ENCODE peak calls at places on chromosomes 11 and 22, in ten cellular contexts. One of them, this sample, is unnamed.

GRCh38 chr11:67272327-67273259 is 6.3 kb downstream of the GRK2 start:
- DNase-seq in cardiac muscle cell: no peak
- DNase-seq in anterior cingulate cortex: no peak
- DNase-seq in CD8-positive, alpha-beta T cell: no peak
- DNase-seq in T-helper 1 cell: peak
- DNase-seq in naive thymus-derived CD8-positive, alpha-beta T cell: no peak
- DNase-seq in activated CD4-positive, alpha-beta T cell treated with anti-CD3 and anti-CD28 coated beads, Interleukin-2, amount 50 U/mL, for 1 hour: no peak
- DNase-seq in endodermal cell: no peak
- DNase-seq in GM23338: no peak
- DNase-seq in pancreas: no peak
- DNase-seq in this sample: no peak

GRCh38 chr11:9880657-9881056 is 216.8 kb downstream of the SWAP70 start:
- DNase-seq in GM23338: no peak
- DNase-seq in activated CD4-positive, alpha-beta T cell treated with anti-CD3 and anti-CD28 coated beads, Interleukin-2, amount 50 U/mL, for 1 hour: no peak
- DNase-seq in endodermal cell: no peak
- DNase-seq in cardiac muscle cell: no peak
- DNase-seq in naive thymus-derived CD8-positive, alpha-beta T cell: no peak
- DNase-seq in CD8-positive, alpha-beta T cell: no peak
- DNase-seq in pancreas: no peak
- DNase-seq in T-helper 1 cell: no peak
- DNase-seq in anterior cingulate cortex: no peak
- DNase-seq in this sample: no peak

GRCh38 chr11:117933930-117934329 is 4.7 kb upstream of the TMPRSS13 start:
- DNase-seq in anterior cingulate cortex: no peak
- DNase-seq in activated CD4-positive, alpha-beta T cell treated with anti-CD3 and anti-CD28 coated beads, Interleukin-2, amount 50 U/mL, for 1 hour: no peak
- DNase-seq in endodermal cell: peak
- DNase-seq in naive thymus-derived CD8-positive, alpha-beta T cell: no peak
- DNase-seq in GM23338: peak
- DNase-seq in T-helper 1 cell: no peak
- DNase-seq in pancreas: no peak
- DNase-seq in cardiac muscle cell: no peak
- DNase-seq in CD8-positive, alpha-beta T cell: no peak
- DNase-seq in this sample: no peak

GRCh38 chr22:50670914-50671538 is 1.6 kb upstream of the SHANK3 start:
- DNase-seq in cardiac muscle cell: no peak
- DNase-seq in anterior cingulate cortex: no peak
- DNase-seq in GM23338: no peak
- DNase-seq in endodermal cell: peak
- DNase-seq in pancreas: no peak
- DNase-seq in naive thymus-derived CD8-positive, alpha-beta T cell: no peak
- DNase-seq in activated CD4-positive, alpha-beta T cell treated with anti-CD3 and anti-CD28 coated beads, Interleukin-2, amount 50 U/mL, for 1 hour: no peak
- DNase-seq in T-helper 1 cell: no peak
- DNase-seq in CD8-positive, alpha-beta T cell: no peak
- DNase-seq in this sample: no peak

GRCh38 chr11:324131-324530 is 3.5 kb upstream of the IFITM3 start:
- DNase-seq in T-helper 1 cell: no peak
- DNase-seq in pancreas: no peak
- DNase-seq in endodermal cell: peak
- DNase-seq in GM23338: no peak
- DNase-seq in activated CD4-positive, alpha-beta T cell treated with anti-CD3 and anti-CD28 coated beads, Interleukin-2, amount 50 U/mL, for 1 hour: no peak
- DNase-seq in anterior cingulate cortex: no peak
- DNase-seq in cardiac muscle cell: no peak
- DNase-seq in naive thymus-derived CD8-positive, alpha-beta T cell: no peak
- DNase-seq in CD8-positive, alpha-beta T cell: no peak
- DNase-seq in this sample: no peak

GRCh38 chr11:11592146-11592684 is 29.6 kb downstream of the GALNT18 start:
- DNase-seq in endodermal cell: no peak
- DNase-seq in GM23338: no peak
- DNase-seq in cardiac muscle cell: no peak
- DNase-seq in CD8-positive, alpha-beta T cell: no peak
- DNase-seq in anterior cingulate cortex: no peak
- DNase-seq in T-helper 1 cell: no peak
- DNase-seq in activated CD4-positive, alpha-beta T cell treated with anti-CD3 and anti-CD28 coated beads, Interleukin-2, amount 50 U/mL, for 1 hour: no peak
- DNase-seq in naive thymus-derived CD8-positive, alpha-beta T cell: no peak
- DNase-seq in pancreas: no peak
- DNase-seq in this sample: no peak

GRCh38 chr11:7673724-7674434 is 579 bp upstream of the CYB5R2 start:
- DNase-seq in pancreas: no peak
- DNase-seq in naive thymus-derived CD8-positive, alpha-beta T cell: no peak
- DNase-seq in CD8-positive, alpha-beta T cell: no peak
- DNase-seq in T-helper 1 cell: no peak
- DNase-seq in activated CD4-positive, alpha-beta T cell treated with anti-CD3 and anti-CD28 coated beads, Interleukin-2, amount 50 U/mL, for 1 hour: no peak
- DNase-seq in cardiac muscle cell: peak
- DNase-seq in anterior cingulate cortex: no peak
- DNase-seq in GM23338: peak
- DNase-seq in endodermal cell: peak
- DNase-seq in this sample: no peak

GRCh38 chr11:119779195-119780071 is 50.4 kb upstream of the NECTIN1 start:
- DNase-seq in naive thymus-derived CD8-positive, alpha-beta T cell: no peak
- DNase-seq in activated CD4-positive, alpha-beta T cell treated with anti-CD3 and anti-CD28 coated beads, Interleukin-2, amount 50 U/mL, for 1 hour: no peak
- DNase-seq in GM23338: no peak
- DNase-seq in cardiac muscle cell: peak
- DNase-seq in CD8-positive, alpha-beta T cell: no peak
- DNase-seq in pancreas: no peak
- DNase-seq in endodermal cell: no peak
- DNase-seq in anterior cingulate cortex: no peak
- DNase-seq in T-helper 1 cell: no peak
- DNase-seq in this sample: no peak

GRCh38 chr22:50192056-50192824 is 6.5 kb downstream of the TRABD start:
- DNase-seq in activated CD4-positive, alpha-beta T cell treated with anti-CD3 and anti-CD28 coated beads, Interleukin-2, amount 50 U/mL, for 1 hour: no peak
- DNase-seq in T-helper 1 cell: no peak
- DNase-seq in naive thymus-derived CD8-positive, alpha-beta T cell: no peak
- DNase-seq in GM23338: no peak
- DNase-seq in pancreas: peak
- DNase-seq in CD8-positive, alpha-beta T cell: no peak
- DNase-seq in cardiac muscle cell: no peak
- DNase-seq in endodermal cell: no peak
- DNase-seq in anterior cingulate cortex: no peak
- DNase-seq in this sample: no peak

GRCh38 chr11:108601150-108601549 is 7.6 kb upstream of the EXPH5 start:
- DNase-seq in CD8-positive, alpha-beta T cell: no peak
- DNase-seq in cardiac muscle cell: no peak
- DNase-seq in activated CD4-positive, alpha-beta T cell treated with anti-CD3 and anti-CD28 coated beads, Interleukin-2, amount 50 U/mL, for 1 hour: no peak
- DNase-seq in anterior cingulate cortex: no peak
- DNase-seq in naive thymus-derived CD8-positive, alpha-beta T cell: no peak
- DNase-seq in endodermal cell: no peak
- DNase-seq in T-helper 1 cell: no peak
- DNase-seq in GM23338: no peak
- DNase-seq in pancreas: no peak
- DNase-seq in this sample: no peak

GRCh38 chr11:65381721-65382035 is 768 bp downstream of the SLC25A45 start:
- DNase-seq in CD8-positive, alpha-beta T cell: no peak
- DNase-seq in anterior cingulate cortex: no peak
- DNase-seq in T-helper 1 cell: no peak
- DNase-seq in GM23338: no peak
- DNase-seq in activated CD4-positive, alpha-beta T cell treated with anti-CD3 and anti-CD28 coated beads, Interleukin-2, amount 50 U/mL, for 1 hour: peak
- DNase-seq in cardiac muscle cell: no peak
- DNase-seq in naive thymus-derived CD8-positive, alpha-beta T cell: no peak
- DNase-seq in pancreas: no peak
- DNase-seq in endodermal cell: peak
- DNase-seq in this sample: no peak

GRCh38 chr11:93524173-93524536 is 19.0 kb downstream of the SMCO4 start:
- DNase-seq in GM23338: no peak
- DNase-seq in anterior cingulate cortex: no peak
- DNase-seq in T-helper 1 cell: no peak
- DNase-seq in naive thymus-derived CD8-positive, alpha-beta T cell: no peak
- DNase-seq in endodermal cell: no peak
- DNase-seq in activated CD4-positive, alpha-beta T cell treated with anti-CD3 and anti-CD28 coated beads, Interleukin-2, amount 50 U/mL, for 1 hour: no peak
- DNase-seq in pancreas: no peak
- DNase-seq in cardiac muscle cell: no peak
- DNase-seq in CD8-positive, alpha-beta T cell: no peak
- DNase-seq in this sample: no peak

GRCh38 chr11:47566166-47566546 is 757 bp downstream of the PTPMT1 start:
- DNase-seq in T-helper 1 cell: no peak
- DNase-seq in pancreas: no peak
- DNase-seq in anterior cingulate cortex: no peak
- DNase-seq in endodermal cell: no peak
- DNase-seq in naive thymus-derived CD8-positive, alpha-beta T cell: no peak
- DNase-seq in GM23338: no peak
- DNase-seq in CD8-positive, alpha-beta T cell: no peak
- DNase-seq in cardiac muscle cell: no peak
- DNase-seq in activated CD4-positive, alpha-beta T cell treated with anti-CD3 and anti-CD28 coated beads, Interleukin-2, amount 50 U/mL, for 1 hour: peak
- DNase-seq in this sample: no peak

GRCh38 chr22:24555496-24556253 is at the start of gene SNRPD3:
- DNase-seq in naive thymus-derived CD8-positive, alpha-beta T cell: peak
- DNase-seq in pancreas: peak
- DNase-seq in anterior cingulate cortex: peak
- DNase-seq in T-helper 1 cell: peak
- DNase-seq in CD8-positive, alpha-beta T cell: peak
- DNase-seq in activated CD4-positive, alpha-beta T cell treated with anti-CD3 and anti-CD28 coated beads, Interleukin-2, amount 50 U/mL, for 1 hour: peak
- DNase-seq in GM23338: peak
- DNase-seq in endodermal cell: peak
- DNase-seq in cardiac muscle cell: peak
- DNase-seq in this sample: peak

GRCh38 chr11:131999955-132000354 is 629.5 kb downstream of the NTM start:
- DNase-seq in CD8-positive, alpha-beta T cell: no peak
- DNase-seq in anterior cingulate cortex: no peak
- DNase-seq in GM23338: no peak
- DNase-seq in naive thymus-derived CD8-positive, alpha-beta T cell: no peak
- DNase-seq in activated CD4-positive, alpha-beta T cell treated with anti-CD3 and anti-CD28 coated beads, Interleukin-2, amount 50 U/mL, for 1 hour: no peak
- DNase-seq in cardiac muscle cell: no peak
- DNase-seq in endodermal cell: no peak
- DNase-seq in T-helper 1 cell: no peak
- DNase-seq in pancreas: no peak
- DNase-seq in this sample: no peak

GRCh38 chr11:119859684-119860083 is 130.7 kb upstream of the NECTIN1 start:
- DNase-seq in pancreas: no peak
- DNase-seq in CD8-positive, alpha-beta T cell: no peak
- DNase-seq in anterior cingulate cortex: no peak
- DNase-seq in T-helper 1 cell: no peak
- DNase-seq in activated CD4-positive, alpha-beta T cell treated with anti-CD3 and anti-CD28 coated beads, Interleukin-2, amount 50 U/mL, for 1 hour: no peak
- DNase-seq in endodermal cell: no peak
- DNase-seq in naive thymus-derived CD8-positive, alpha-beta T cell: no peak
- DNase-seq in cardiac muscle cell: no peak
- DNase-seq in GM23338: no peak
- DNase-seq in this sample: no peak

GRCh38 chr22:39396156-39396796 is 3.3 kb upstream of the TAB1 start:
- DNase-seq in endodermal cell: no peak
- DNase-seq in naive thymus-derived CD8-positive, alpha-beta T cell: no peak
- DNase-seq in pancreas: no peak
- DNase-seq in CD8-positive, alpha-beta T cell: no peak
- DNase-seq in cardiac muscle cell: no peak
- DNase-seq in anterior cingulate cortex: no peak
- DNase-seq in activated CD4-positive, alpha-beta T cell treated with anti-CD3 and anti-CD28 coated beads, Interleukin-2, amount 50 U/mL, for 1 hour: no peak
- DNase-seq in GM23338: no peak
- DNase-seq in T-helper 1 cell: no peak
- DNase-seq in this sample: no peak

GRCh38 chr11:66581261-66581660 is 11.6 kb downstream of the CCDC87 start:
- DNase-seq in activated CD4-positive, alpha-beta T cell treated with anti-CD3 and anti-CD28 coated beads, Interleukin-2, amount 50 U/mL, for 1 hour: no peak
- DNase-seq in pancreas: no peak
- DNase-seq in endodermal cell: no peak
- DNase-seq in GM23338: no peak
- DNase-seq in CD8-positive, alpha-beta T cell: no peak
- DNase-seq in T-helper 1 cell: no peak
- DNase-seq in cardiac muscle cell: no peak
- DNase-seq in anterior cingulate cortex: no peak
- DNase-seq in naive thymus-derived CD8-positive, alpha-beta T cell: no peak
- DNase-seq in this sample: no peak

GRCh38 chr22:45510376-45511232 is 7.9 kb downstream of the FBLN1 start:
- DNase-seq in endodermal cell: no peak
- DNase-seq in anterior cingulate cortex: no peak
- DNase-seq in naive thymus-derived CD8-positive, alpha-beta T cell: no peak
- DNase-seq in T-helper 1 cell: no peak
- DNase-seq in activated CD4-positive, alpha-beta T cell treated with anti-CD3 and anti-CD28 coated beads, Interleukin-2, amount 50 U/mL, for 1 hour: no peak
- DNase-seq in cardiac muscle cell: no peak
- DNase-seq in pancreas: no peak
- DNase-seq in CD8-positive, alpha-beta T cell: no peak
- DNase-seq in GM23338: no peak
- DNase-seq in this sample: no peak

GRCh38 chr11:96448225-96448624 is 58.4 kb downstream of the JRKL start:
- DNase-seq in CD8-positive, alpha-beta T cell: no peak
- DNase-seq in cardiac muscle cell: peak
- DNase-seq in pancreas: no peak
- DNase-seq in naive thymus-derived CD8-positive, alpha-beta T cell: no peak
- DNase-seq in anterior cingulate cortex: no peak
- DNase-seq in GM23338: no peak
- DNase-seq in endodermal cell: no peak
- DNase-seq in activated CD4-positive, alpha-beta T cell treated with anti-CD3 and anti-CD28 coated beads, Interleukin-2, amount 50 U/mL, for 1 hour: no peak
- DNase-seq in T-helper 1 cell: no peak
- DNase-seq in this sample: no peak

GRCh38 chr11:35629914-35630313 is 11.7 kb downstream of the FJX1 start:
- DNase-seq in naive thymus-derived CD8-positive, alpha-beta T cell: no peak
- DNase-seq in endodermal cell: no peak
- DNase-seq in activated CD4-positive, alpha-beta T cell treated with anti-CD3 and anti-CD28 coated beads, Interleukin-2, amount 50 U/mL, for 1 hour: no peak
- DNase-seq in anterior cingulate cortex: no peak
- DNase-seq in pancreas: no peak
- DNase-seq in T-helper 1 cell: no peak
- DNase-seq in GM23338: no peak
- DNase-seq in CD8-positive, alpha-beta T cell: no peak
- DNase-seq in cardiac muscle cell: no peak
- DNase-seq in this sample: no peak

GRCh38 chr11:3058753-3059664 is 1.8 kb upstream of the CARS1 start:
- DNase-seq in CD8-positive, alpha-beta T cell: no peak
- DNase-seq in cardiac muscle cell: no peak
- DNase-seq in naive thymus-derived CD8-positive, alpha-beta T cell: no peak
- DNase-seq in endodermal cell: peak
- DNase-seq in activated CD4-positive, alpha-beta T cell treated with anti-CD3 and anti-CD28 coated beads, Interleukin-2, amount 50 U/mL, for 1 hour: no peak
- DNase-seq in pancreas: no peak
- DNase-seq in T-helper 1 cell: no peak
- DNase-seq in anterior cingulate cortex: no peak
- DNase-seq in GM23338: peak
- DNase-seq in this sample: no peak

GRCh38 chr11:69190796-69191536 is 35.2 kb downstream of the SMIM38 start:
- DNase-seq in pancreas: no peak
- DNase-seq in GM23338: no peak
- DNase-seq in naive thymus-derived CD8-positive, alpha-beta T cell: no peak
- DNase-seq in endodermal cell: no peak
- DNase-seq in cardiac muscle cell: no peak
- DNase-seq in CD8-positive, alpha-beta T cell: no peak
- DNase-seq in activated CD4-positive, alpha-beta T cell treated with anti-CD3 and anti-CD28 coated beads, Interleukin-2, amount 50 U/mL, for 1 hour: no peak
- DNase-seq in anterior cingulate cortex: no peak
- DNase-seq in T-helper 1 cell: no peak
- DNase-seq in this sample: no peak

GRCh38 chr11:87125257-87125656 is 87.5 kb downstream of the TMEM135 start:
- DNase-seq in cardiac muscle cell: no peak
- DNase-seq in naive thymus-derived CD8-positive, alpha-beta T cell: no peak
- DNase-seq in anterior cingulate cortex: no peak
- DNase-seq in activated CD4-positive, alpha-beta T cell treated with anti-CD3 and anti-CD28 coated beads, Interleukin-2, amount 50 U/mL, for 1 hour: no peak
- DNase-seq in CD8-positive, alpha-beta T cell: no peak
- DNase-seq in GM23338: no peak
- DNase-seq in pancreas: no peak
- DNase-seq in endodermal cell: no peak
- DNase-seq in T-helper 1 cell: no peak
- DNase-seq in this sample: no peak

GRCh38 chr22:26362471-26362870 is 66.6 kb upstream of the ASPHD2 start:
- DNase-seq in activated CD4-positive, alpha-beta T cell treated with anti-CD3 and anti-CD28 coated beads, Interleukin-2, amount 50 U/mL, for 1 hour: no peak
- DNase-seq in pancreas: no peak
- DNase-seq in naive thymus-derived CD8-positive, alpha-beta T cell: no peak
- DNase-seq in CD8-positive, alpha-beta T cell: no peak
- DNase-seq in T-helper 1 cell: no peak
- DNase-seq in cardiac muscle cell: no peak
- DNase-seq in GM23338: no peak
- DNase-seq in anterior cingulate cortex: no peak
- DNase-seq in endodermal cell: no peak
- DNase-seq in this sample: no peak

GRCh38 chr11:1009371-1009770 is 27.1 kb downstream of the MUC6 start:
- DNase-seq in cardiac muscle cell: no peak
- DNase-seq in T-helper 1 cell: no peak
- DNase-seq in pancreas: no peak
- DNase-seq in anterior cingulate cortex: no peak
- DNase-seq in endodermal cell: no peak
- DNase-seq in CD8-positive, alpha-beta T cell: no peak
- DNase-seq in activated CD4-positive, alpha-beta T cell treated with anti-CD3 and anti-CD28 coated beads, Interleukin-2, amount 50 U/mL, for 1 hour: no peak
- DNase-seq in naive thymus-derived CD8-positive, alpha-beta T cell: no peak
- DNase-seq in GM23338: no peak
- DNase-seq in this sample: no peak

GRCh38 chr11:118054712-118055640 is 21.9 kb upstream of the TMPRSS4 start:
- DNase-seq in activated CD4-positive, alpha-beta T cell treated with anti-CD3 and anti-CD28 coated beads, Interleukin-2, amount 50 U/mL, for 1 hour: no peak
- DNase-seq in T-helper 1 cell: no peak
- DNase-seq in naive thymus-derived CD8-positive, alpha-beta T cell: no peak
- DNase-seq in anterior cingulate cortex: no peak
- DNase-seq in cardiac muscle cell: no peak
- DNase-seq in endodermal cell: no peak
- DNase-seq in pancreas: no peak
- DNase-seq in GM23338: no peak
- DNase-seq in CD8-positive, alpha-beta T cell: no peak
- DNase-seq in this sample: no peak

GRCh38 chr22:49373801-49374226 is 453.9 kb downstream of the BRD1 start:
- DNase-seq in CD8-positive, alpha-beta T cell: no peak
- DNase-seq in pancreas: no peak
- DNase-seq in T-helper 1 cell: no peak
- DNase-seq in GM23338: no peak
- DNase-seq in anterior cingulate cortex: no peak
- DNase-seq in naive thymus-derived CD8-positive, alpha-beta T cell: no peak
- DNase-seq in activated CD4-positive, alpha-beta T cell treated with anti-CD3 and anti-CD28 coated beads, Interleukin-2, amount 50 U/mL, for 1 hour: no peak
- DNase-seq in cardiac muscle cell: no peak
- DNase-seq in endodermal cell: peak
- DNase-seq in this sample: no peak

This sample was measured in substantia nigra.